ENCODE peak calls at places on chromosomes 13 and 19, in ten cellular contexts. D is H7; P is left kidney; J is activated CD4-positive, alpha-beta T cell treated with anti-CD3 and anti-CD28 coated beads for 4 hours; H is stimulated activated CD4-positive, alpha-beta T cell treated with anti-CD3 and anti-CD28 coated beads, Interleukin-2, amount 100 ng/mL, for 48 hours; G is keratinocyte; X is psoas muscle; U is stimulated activated CD8-positive, alpha-beta memory T cell treated with anti-CD3 and anti-CD28 coated beads, Interleukin-12 subunit alpha, Interleukin-12 subunit beta, amount 100 ng/mL, for 4 hours; I is CD8-positive, alpha-beta memory T cell; R is putamen. N is an unnamed sample.

GRCh38 chr19:38559428-38560401 is 58.0 kb downstream of the MAP4K1 start:
- DNase-seq in G (peak; percentile 83), J (peak; percentile 14), H (no peak), P (no peak), X (peak; percentile 17), D (no peak), R (no peak), U (no peak), I (no peak), N (no peak)

GRCh38 chr19:5621311-5621944 is 1.1 kb downstream of the SAFB2 start:
- DNase-seq in U (no peak), G (no peak), I (no peak), H (no peak), D (no peak), X (peak; percentile 64), J (no peak), P (peak; percentile 15), R (peak; percentile 52), N (peak; percentile 17)

GRCh38 chr13:45101327-45102018 is 18.8 kb upstream of the GTF2F2 start:
- DNase-seq in R (no peak), G (no peak), H (no peak), X (no peak), D (no peak), J (no peak), U (no peak), P (no peak), I (no peak), N (no peak)

GRCh38 chr19:36215276-36216171 is 618 bp downstream of the ZNF146 start:
- DNase-seq in U (no peak), D (peak; percentile 40), H (no peak), X (no peak), R (no peak), P (peak; percentile 77), J (peak; percentile 8), G (no peak), I (no peak), N (no peak)

GRCh38 chr13:70173236-70173959 is 65.1 kb upstream of the KLHL1 start:
- DNase-seq in G (no peak), J (no peak), X (no peak), U (no peak), R (no peak), I (no peak), P (no peak), H (no peak), D (peak; percentile 10), N (no peak)

GRCh38 chr13:43369319-43369718 is 345.9 kb downstream of the DNAJC15 start:
- DNase-seq in D (no peak), J (no peak), H (no peak), R (no peak), U (no peak), G (no peak), X (no peak), P (no peak), I (no peak), N (no peak)

GRCh38 chr13:48790199-48790598 is 136.5 kb downstream of the CYSLTR2 start:
- DNase-seq in H (no peak), D (no peak), U (no peak), X (no peak), G (no peak), P (no peak), J (no peak), I (no peak), R (no peak), N (no peak)

GRCh38 chr19:41941410-41942202 is 13.4 kb upstream of the ERFL start:
- DNase-seq in P (no peak), D (no peak), J (no peak), X (no peak), U (no peak), I (no peak), R (no peak), H (no peak), G (no peak), N (no peak)

GRCh38 chr13:49690133-49690989 is 925 bp downstream of the EBPL start:
- DNase-seq in U (no peak), I (no peak), G (no peak), J (no peak), R (no peak), D (no peak), H (no peak), X (no peak), P (peak; percentile 23), N (no peak)

GRCh38 chr19:1651548-1652394 is 644 bp downstream of the TCF3 start:
- DNase-seq in I (peak; percentile 39), D (peak; percentile 87), X (peak; percentile 68), G (no peak), J (peak; percentile 58), H (peak; percentile 30), U (peak; percentile 39), P (peak; percentile 79), R (no peak), N (peak; percentile 83)

GRCh38 chr19:41431426-41432386 is 4.5 kb upstream of the B3GNT8 start:
- DNase-seq in I (no peak), D (no peak), H (no peak), G (no peak), X (peak; percentile 68), P (peak; percentile 27), R (no peak), J (no peak), U (no peak), N (no peak)

GRCh38 chr19:39802958-39803357 is 24.3 kb downstream of the LEUTX start:
- DNase-seq in X (peak; percentile 82), I (no peak), D (peak; percentile 30), J (no peak), P (peak; percentile 84), G (no peak), R (no peak), U (no peak), H (no peak), N (no peak)

GRCh38 chr19:28553005-28553404 is 659.9 kb downstream of the UQCRFS1 start:
- DNase-seq in J (no peak), P (no peak), X (no peak), U (no peak), D (no peak), R (no peak), I (no peak), G (no peak), H (no peak), N (no peak)

GRCh38 chr13:98809345-98809777 is 56.9 kb upstream of the SLC15A1 start:
- DNase-seq in D (no peak), P (no peak), H (no peak), U (no peak), I (no peak), R (no peak), J (no peak), X (no peak), G (no peak), N (no peak)

GRCh38 chr13:39144941-39145533 is 106.8 kb downstream of the NHLRC3 start:
- DNase-seq in I (no peak), D (peak; percentile 63), J (no peak), X (peak; percentile 56), G (peak; percentile 35), U (no peak), H (peak; percentile 6), P (peak; percentile 80), R (peak; percentile 70), N (peak; percentile 10)

GRCh38 chr13:95315752-95316151 is 14.5 kb upstream of the ABCC4 start:
- DNase-seq in G (no peak), U (no peak), X (no peak), J (no peak), H (no peak), P (no peak), D (no peak), R (no peak), I (no peak), N (no peak)

GRCh38 chr13:52428295-52428694 is 22.1 kb downstream of the VPS36 start:
- DNase-seq in U (no peak), H (no peak), R (no peak), D (no peak), P (no peak), I (no peak), J (no peak), G (no peak), X (no peak), N (no peak)

GRCh38 chr19:18202759-18203407 is 959 bp downstream of the RAB3A start:
- DNase-seq in P (peak; percentile 72), D (peak; percentile 87), I (no peak), X (peak; percentile 65), H (no peak), J (peak; percentile 16), G (no peak), R (no peak), U (no peak), N (no peak)

GRCh38 chr19:18449552-18449951 is 11.6 kb upstream of the ISYNA1 start:
- DNase-seq in D (no peak), R (no peak), J (no peak), U (no peak), I (no peak), X (no peak), H (no peak), P (no peak), G (no peak), N (no peak)

GRCh38 chr19:41449079-41449864 is 6.3 kb downstream of the ERICH4 start:
- DNase-seq in I (peak; percentile 66), H (peak; percentile 76), G (no peak), R (peak; percentile 41), P (peak; percentile 88), J (peak; percentile 64), X (peak; percentile 84), D (peak; percentile 94), U (peak; percentile 52), N (peak; percentile 84)

GRCh38 chr19:5905072-5905778 is 553 bp downstream of the VMAC start:
- DNase-seq in R (no peak), X (no peak), J (no peak), H (no peak), U (no peak), I (no peak), P (no peak), G (no peak), D (no peak), N (no peak)

GRCh38 chr13:77786888-77787287 is 89.4 kb downstream of the SLAIN1 start:
- DNase-seq in U (no peak), J (no peak), G (no peak), H (no peak), D (no peak), R (no peak), P (peak; percentile 17), I (no peak), X (no peak), N (no peak)

GRCh38 chr19:45498411-45499195 is at the start of gene PPM1N:
- DNase-seq in P (peak; percentile 40), J (peak; percentile 61), D (peak; percentile 89), I (peak; percentile 52), U (peak; percentile 53), R (no peak), X (peak; percentile 66), G (no peak), H (peak; percentile 52), N (peak; percentile 66)

GRCh38 chr13:20714161-20714560 is 10.7 kb downstream of the IL17D start:
- DNase-seq in H (no peak), I (no peak), U (no peak), X (no peak), J (no peak), R (no peak), P (no peak), D (no peak), G (no peak), N (no peak)

GRCh38 chr19:58395220-58395978 is at the start of gene RNF225:
- DNase-seq in H (no peak), I (no peak), R (no peak), D (peak; percentile 91), X (no peak), P (no peak), G (no peak), U (no peak), J (no peak), N (peak; percentile 37)

GRCh38 chr19:33098023-33098652 is 17.2 kb downstream of the GPATCH1 start:
- DNase-seq in R (no peak), G (no peak), I (no peak), P (no peak), J (no peak), X (no peak), D (no peak), U (no peak), H (no peak), N (no peak)

GRCh38 chr19:32971012-32971595 is 654 bp downstream of the CEP89 start:
- DNase-seq in G (no peak), R (no peak), D (no peak), P (peak; percentile 5), X (no peak), H (no peak), U (no peak), I (no peak), J (no peak), N (no peak)

GRCh38 chr19:17183858-17184271 is 31.3 kb upstream of the USE1 start:
- DNase-seq in P (no peak), X (no peak), H (peak; percentile 9), G (no peak), D (no peak), U (peak; percentile 6), R (no peak), I (no peak), J (peak; percentile 23), N (peak; percentile 67)

N was measured in B cell.